ENCODE peak calls at places on chromosomes 5 and 9, in four cellular contexts. I is activated CD4-positive, alpha-beta T cell treated with anti-CD3 and anti-CD28 coated beads, Interleukin-2, amount 50 U/mL, for 48 hours; T is iPS-NIHi11; J is memory B cell. U is an unnamed sample.

GRCh38 chr9:35489313-35490154 is at the start of gene RUSC2:
- DNase-seq in I (peak), T (peak), J (peak), U (peak)

GRCh38 chr5:7250004-7250403 is 145.9 kb upstream of the ADCY2 start:
- DNase-seq in I (no peak), T (no peak), J (no peak), U (no peak)

GRCh38 chr5:3329427-3329826 is 266.2 kb upstream of the IRX1 start:
- DNase-seq in I (no peak), T (no peak), J (no peak), U (no peak)

GRCh38 chr9:112050544-112051475 is 124.3 kb downstream of the SUSD1 start:
- DNase-seq in I (no peak), T (peak), J (no peak), U (peak)

GRCh38 chr5:7017004-7017770 is 304.0 kb downstream of the TENT4A start:
- DNase-seq in I (no peak), T (no peak), J (no peak), U (no peak)

GRCh38 chr9:123408313-123409266 is 52.6 kb downstream of the CRB2 start:
- DNase-seq in I (no peak), T (no peak), J (no peak), U (no peak)

GRCh38 chr5:180600554-180601041 is 9.3 kb upstream of the SCGB3A1 start:
- DNase-seq in I (no peak), T (peak), J (no peak), U (no peak)

GRCh38 chr5:65926276-65926761 is at the start of gene ERBIN:
- DNase-seq in I (peak), T (peak), J (peak), U (peak)

GRCh38 chr9:24498632-24499031 is 47.1 kb downstream of the IZUMO3 start:
- DNase-seq in I (no peak), T (peak), J (no peak), U (no peak)

GRCh38 chr9:81687521-81688261 is 1.7 kb downstream of the TLE1 start:
- DNase-seq in I (no peak), T (peak), J (peak), U (peak)

GRCh38 chr9:129270205-129270604 is 92.1 kb upstream of the IER5L start:
- DNase-seq in I (peak), T (no peak), J (peak), U (no peak)

GRCh38 chr5:54257366-54258118 is 52.8 kb downstream of the ARL15 start:
- DNase-seq in I (no peak), T (no peak), J (no peak), U (peak)

GRCh38 chr5:142473038-142473437 is 148.2 kb upstream of the SPRY4 start:
- DNase-seq in I (no peak), T (no peak), J (no peak), U (no peak)

U was measured in islet precursor cell.